ENCODE peak calls at places on chromosomes 1 and 21, in five cellular contexts. S is heart left ventricle, P is H1, R is upper lobe of right lung, U is tibial artery. N is an unnamed sample.

GRCh38 chr1:19814681-19815503 is at the start of gene RNF186:
- DNase-seq in S (no peak), P (no peak), R (peak; percentile 76), U (no peak), N (no peak)

GRCh38 chr1:246647113-246647512 is 77.1 kb upstream of the SCCPDH start:
- DNase-seq in S (peak; percentile 74), P (peak; percentile 58), R (no peak), U (peak; percentile 31), N (no peak)

GRCh38 chr1:33410091-33410701 is 20.7 kb downstream of the PHC2 start:
- DNase-seq in S (peak; percentile 36), P (no peak), R (no peak), U (peak; percentile 24), N (peak; percentile 90)

GRCh38 chr1:3107201-3107600 is 38.2 kb downstream of the PRDM16 start:
- DNase-seq in S (no peak), P (no peak), R (no peak), U (no peak), N (no peak)

GRCh38 chr1:2603521-2604155 is 17.1 kb downstream of the PRXL2B start:
- DNase-seq in S (no peak), P (no peak), R (peak; percentile 46), U (no peak), N (no peak)

GRCh38 chr1:237570530-237570929 is 320.2 kb downstream of the ZP4 start:
- DNase-seq in S (no peak), P (no peak), R (no peak), U (no peak), N (no peak)

GRCh38 chr1:55213029-55213884 is 1.9 kb downstream of the USP24 start:
- DNase-seq in S (no peak), P (no peak), R (no peak), U (no peak), N (no peak)

GRCh38 chr21:35075546-35075945 is 26.4 kb upstream of the RUNX1 start:
- DNase-seq in S (peak; percentile 34), P (no peak), R (no peak), U (peak; percentile 26), N (no peak)

GRCh38 chr1:235504122-235504493 is at the start of gene B3GALNT2:
- DNase-seq in S (no peak), P (no peak), R (no peak), U (no peak), N (no peak)

GRCh38 chr1:43975249-43975961 is 645 bp downstream of the ATP6V0B start:
- DNase-seq in S (peak; percentile 69), P (no peak), R (peak; percentile 91), U (peak; percentile 78), N (peak; percentile 80)

GRCh38 chr1:154353460-154353904 is 28.2 kb downstream of the ATP8B2 start:
- DNase-seq in S (no peak), P (no peak), R (no peak), U (no peak), N (no peak)

GRCh38 chr1:30753660-30754123 is 3.9 kb downstream of the LAPTM5 start:
- DNase-seq in S (no peak), P (no peak), R (no peak), U (no peak), N (no peak)

DNA sequence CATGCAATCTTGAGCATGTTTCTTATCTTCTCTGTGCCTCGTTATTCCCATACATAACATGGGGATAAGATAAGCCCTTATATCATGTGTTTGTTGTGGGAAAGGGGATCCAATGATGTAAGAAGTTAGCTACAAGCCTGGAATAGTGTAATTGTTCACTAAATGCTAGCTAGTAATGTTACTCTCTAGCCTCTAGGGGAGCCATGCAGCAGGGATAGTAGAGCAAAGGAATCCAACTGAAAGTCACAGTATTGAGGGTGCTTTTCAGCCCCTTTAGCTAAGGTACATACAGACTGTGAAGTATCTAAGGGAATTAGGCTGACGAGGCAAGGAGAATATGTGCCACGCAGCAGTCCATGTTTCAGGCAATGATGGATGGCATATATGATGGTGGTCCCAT is 46.9 kb downstream of the IL23R start:
- DNase-seq in S (no peak), P (no peak), R (no peak), U (no peak), N (no peak)
- TF ChIP-seq CTCF in S (peak; percentile 34), P (peak; percentile 78), R (peak; percentile 40), U (peak; percentile 25), N (no peak)

GRCh38 chr1:98072047-98072446 is 151.2 kb upstream of the DPYD start:
- DNase-seq in S (no peak), P (no peak), R (no peak), U (no peak), N (no peak)

GRCh38 chr1:98068016-98068415 is 147.2 kb upstream of the DPYD start:
- DNase-seq in S (no peak), P (no peak), R (no peak), U (no peak), N (no peak)

GRCh38 chr1:98066911-98067310 is 146.1 kb upstream of the DPYD start:
- DNase-seq in S (no peak), P (no peak), R (no peak), U (no peak), N (no peak)
- H3K4me3 ChIP-seq in S (no peak overlapping the region), P (no peak overlapping the region), R (no peak overlapping the region), U (no peak overlapping the region), N (no peak overlapping the region)

DNA sequence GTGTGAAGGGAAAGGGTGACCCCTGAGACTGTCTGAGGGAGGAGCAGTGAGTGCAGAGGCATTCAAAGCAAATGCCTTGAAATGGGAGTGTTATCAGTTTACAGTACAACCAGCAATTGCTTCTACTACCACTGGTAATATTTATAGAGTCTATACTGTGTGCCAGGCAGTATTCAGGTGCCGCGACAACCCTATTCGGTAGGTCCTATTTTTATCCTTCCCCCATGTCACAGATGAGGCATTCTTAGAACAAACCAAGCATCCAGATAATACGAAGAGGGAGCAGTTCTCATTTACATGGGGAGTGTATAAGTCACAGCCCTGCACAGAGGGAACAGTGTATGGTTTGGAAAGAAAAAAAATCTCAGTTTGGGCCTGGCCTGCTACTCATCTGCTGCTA is 18.3 kb downstream of the ROR1 start:
- DNase-seq in S (no peak), P (no peak), R (no peak), U (no peak), N (no peak)
- H3K4me1 ChIP-seq in S (peaks cover 47% of the 10 kb centered on the region), P (peaks cover 55% of the 10 kb centered on the region), R (peaks cover 14% of the 10 kb centered on the region), U (no peaks in the 10 kb centered on the region), N (peaks cover 10% of the 10 kb centered on the region)

GRCh38 chr1:152658649-152659048 is 4.5 kb upstream of the LCE2D start:
- DNase-seq in S (no peak), P (no peak), R (no peak), U (no peak), N (no peak)

GRCh38 chr1:152656459-152656858 is 6.7 kb upstream of the LCE2D start:
- DNase-seq in S (no peak), P (no peak), R (no peak), U (no peak), N (no peak)

GRCh38 chr1:152657677-152658076 is 5.5 kb upstream of the LCE2D start:
- DNase-seq in S (no peak), P (no peak), R (no peak), U (no peak), N (no peak)

DNA sequence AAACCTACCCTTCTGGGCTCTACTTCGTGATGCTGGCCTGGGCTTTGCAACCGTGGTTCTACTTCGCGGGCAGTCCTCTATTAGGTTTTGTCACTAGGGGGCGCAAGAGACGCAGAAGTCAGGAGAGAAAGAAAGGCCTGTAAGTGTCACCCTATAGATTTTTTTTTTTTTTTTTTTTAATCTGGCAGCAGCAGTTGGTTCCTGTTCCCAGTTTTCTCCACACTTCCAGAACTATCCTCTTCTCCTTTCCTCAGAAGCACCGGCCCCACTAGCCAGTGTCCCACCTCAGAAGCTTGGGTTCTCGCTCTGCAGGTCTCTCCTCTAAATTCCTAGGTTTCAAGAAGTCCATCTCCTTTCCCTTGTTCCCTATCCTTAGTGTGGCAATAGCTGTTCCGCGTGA is 9.1 kb upstream of the LCE2D start:
- DNase-seq in S (no peak), P (no peak), R (no peak), U (no peak), N (no peak)
- TF ChIP-seq CTCF in S (peak; percentile 61), P (peak; percentile 57), R (peak; percentile 57), U (no peak), N (no peak)

GRCh38 chr1:16019580-16020277 is 1.9 kb upstream of the HSPB7 start:
- DNase-seq in S (peak; percentile 92), P (no peak), R (no peak), U (no peak), N (peak; percentile 60)
- H3K4me3 ChIP-seq in S (no peak overlapping the region), P (no peak overlapping the region), R (no peak overlapping the region), U (no peak overlapping the region), N (no peak overlapping the region)

GRCh38 chr1:66374148-66374547 is 159.8 kb upstream of the SGIP1 start:
- DNase-seq in S (no peak), P (no peak), R (no peak), U (no peak), N (no peak)

GRCh38 chr1:66372522-66373071 is 161.4 kb upstream of the SGIP1 start:
- DNase-seq in S (no peak), P (no peak), R (no peak), U (no peak), N (no peak)

GRCh38 chr1:66370462-66370907 is 163.5 kb upstream of the SGIP1 start:
- DNase-seq in S (no peak), P (no peak), R (no peak), U (no peak), N (no peak)

GRCh38 chr1:66373072-66373685 is 160.8 kb upstream of the SGIP1 start:
- DNase-seq in S (no peak), P (no peak), R (no peak), U (no peak), N (no peak)

DNA sequence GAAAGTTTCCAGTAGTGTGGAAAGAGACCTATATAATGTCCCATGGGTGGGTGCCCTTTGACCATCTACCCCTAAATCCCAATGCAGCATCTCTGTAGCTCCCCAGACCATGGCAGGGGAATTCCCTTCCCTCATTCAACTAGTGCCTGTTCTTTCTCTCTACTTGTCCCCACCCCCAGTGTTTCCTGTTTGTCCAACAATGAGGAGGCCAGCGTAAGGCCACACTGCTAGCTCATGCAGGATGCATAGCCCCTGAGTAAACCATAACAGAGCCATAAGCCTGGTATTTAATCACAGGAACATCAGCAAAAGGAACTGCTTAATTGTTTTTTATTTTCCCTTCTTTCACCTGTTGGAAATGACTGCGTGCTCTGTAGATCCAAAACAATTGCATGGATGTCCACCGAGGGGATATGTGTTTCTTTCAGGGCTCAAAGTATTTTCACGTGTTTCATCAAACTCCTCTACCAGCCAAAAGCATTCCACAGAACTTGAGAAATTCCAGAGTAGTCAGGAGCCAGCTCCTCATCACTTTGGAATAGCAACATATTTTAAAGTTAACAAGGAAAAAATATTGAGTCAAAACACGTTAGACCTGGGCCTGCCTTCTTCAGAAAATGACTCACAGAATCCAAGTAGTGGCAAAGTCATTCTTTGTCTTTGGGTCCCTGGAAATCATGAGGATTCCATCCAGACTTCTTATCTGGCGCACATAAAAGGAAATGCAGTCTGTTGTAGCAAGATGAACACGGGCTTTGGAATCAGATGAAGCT is 162.5 kb upstream of the SGIP1 start:
- DNase-seq in S (peak; percentile 26), P (no peak), R (no peak), U (peak; percentile 37), N (no peak)
- H3K4me1 ChIP-seq in S (no peaks in the 10 kb centered on the region), P (no peaks in the 10 kb centered on the region), R (peaks cover 37% of the 10 kb centered on the region), U (no peaks in the 10 kb centered on the region), N (no peaks in the 10 kb centered on the region)